ENCODE peak calls at places on chromosomes 6 and 20, in ten cellular contexts. One of them, this sample, is unnamed.
A peak's percentile ranks its signal among the peaks of the same experiment; 100 is the strongest.

GRCh38 chr20:5141615-5142014 is 14.8 kb downstream of the CDS2 start:
- DNase-seq in stomach: no peak
- DNase-seq in prostate gland: no peak
- DNase-seq in suprapubic skin: no peak
- DNase-seq in HCT116: no peak
- DNase-seq in GM23338: no peak
- DNase-seq in SK-N-SH: no peak
- DNase-seq in transverse colon: no peak
- DNase-seq in vagina: no peak
- DNase-seq in sigmoid colon: no peak
- DNase-seq in this sample: no peak

GRCh38 chr6:13437597-13437996 is 49.8 kb downstream of the GFOD1 start:
- DNase-seq in stomach: no peak
- DNase-seq in prostate gland: no peak
- DNase-seq in suprapubic skin: no peak
- DNase-seq in HCT116: no peak
- DNase-seq in GM23338: no peak
- DNase-seq in SK-N-SH: no peak
- DNase-seq in transverse colon: no peak
- DNase-seq in vagina: no peak
- DNase-seq in sigmoid colon: no peak
- DNase-seq in this sample: no peak

GRCh38 chr6:121516331-121516730 is 80.9 kb downstream of the GJA1 start:
- DNase-seq in stomach: no peak
- DNase-seq in prostate gland: no peak
- DNase-seq in suprapubic skin: no peak
- DNase-seq in HCT116: no peak
- DNase-seq in GM23338: no peak
- DNase-seq in SK-N-SH: no peak
- DNase-seq in transverse colon: no peak
- DNase-seq in vagina: no peak
- DNase-seq in sigmoid colon: no peak
- DNase-seq in this sample: no peak

GRCh38 chr6:157106487-157106886 is 216.8 kb downstream of the TMEM242 start:
- DNase-seq in stomach: no peak
- DNase-seq in prostate gland: no peak
- DNase-seq in suprapubic skin: no peak
- DNase-seq in HCT116: peak; percentile 29
- DNase-seq in GM23338: no peak
- DNase-seq in SK-N-SH: no peak
- DNase-seq in transverse colon: no peak
- DNase-seq in vagina: no peak
- DNase-seq in sigmoid colon: no peak
- DNase-seq in this sample: no peak

GRCh38 chr20:32535316-32535952 is 49.7 kb downstream of the NOL4L start:
- DNase-seq in stomach: no peak
- DNase-seq in prostate gland: no peak
- DNase-seq in suprapubic skin: no peak
- DNase-seq in HCT116: no peak
- DNase-seq in GM23338: no peak
- DNase-seq in SK-N-SH: no peak
- DNase-seq in transverse colon: no peak
- DNase-seq in vagina: no peak
- DNase-seq in sigmoid colon: no peak
- DNase-seq in this sample: no peak

GRCh38 chr6:95431637-95432228 is 145.6 kb upstream of the MANEA start:
- DNase-seq in stomach: peak; percentile 61
- DNase-seq in prostate gland: peak; percentile 35
- DNase-seq in suprapubic skin: no peak
- DNase-seq in HCT116: peak; percentile 23
- DNase-seq in GM23338: peak; percentile 56
- DNase-seq in SK-N-SH: peak; percentile 39
- DNase-seq in transverse colon: peak; percentile 16
- DNase-seq in vagina: no peak
- DNase-seq in sigmoid colon: no peak
- DNase-seq in this sample: no peak

GRCh38 chr6:85185977-85186376 is 263.9 kb upstream of the NT5E start:
- DNase-seq in stomach: no peak
- DNase-seq in prostate gland: no peak
- DNase-seq in suprapubic skin: no peak
- DNase-seq in HCT116: no peak
- DNase-seq in GM23338: no peak
- DNase-seq in SK-N-SH: no peak
- DNase-seq in transverse colon: no peak
- DNase-seq in vagina: no peak
- DNase-seq in sigmoid colon: no peak
- DNase-seq in this sample: no peak

GRCh38 chr6:161344640-161345039 is 70.8 kb upstream of the AGPAT4 start:
- DNase-seq in stomach: no peak
- DNase-seq in prostate gland: no peak
- DNase-seq in suprapubic skin: no peak
- DNase-seq in HCT116: no peak
- DNase-seq in GM23338: no peak
- DNase-seq in SK-N-SH: no peak
- DNase-seq in transverse colon: no peak
- DNase-seq in vagina: no peak
- DNase-seq in sigmoid colon: no peak
- DNase-seq in this sample: no peak

GRCh38 chr20:59462249-59462648 is 142.1 kb upstream of the PHACTR3 start:
- DNase-seq in stomach: no peak
- DNase-seq in prostate gland: no peak
- DNase-seq in suprapubic skin: no peak
- DNase-seq in HCT116: no peak
- DNase-seq in GM23338: no peak
- DNase-seq in SK-N-SH: no peak
- DNase-seq in transverse colon: no peak
- DNase-seq in vagina: no peak
- DNase-seq in sigmoid colon: no peak
- DNase-seq in this sample: no peak

GRCh38 chr6:142551145-142551811 is 249.5 kb downstream of the ADGRG6 start:
- DNase-seq in stomach: no peak
- DNase-seq in prostate gland: peak; percentile 35
- DNase-seq in suprapubic skin: no peak
- DNase-seq in HCT116: peak; percentile 37
- DNase-seq in GM23338: no peak
- DNase-seq in SK-N-SH: no peak
- DNase-seq in transverse colon: no peak
- DNase-seq in vagina: no peak
- DNase-seq in sigmoid colon: no peak
- DNase-seq in this sample: no peak

GRCh38 chr20:54510546-54511129 is 35.2 kb downstream of the DOK5 start:
- DNase-seq in stomach: no peak
- DNase-seq in prostate gland: no peak
- DNase-seq in suprapubic skin: no peak
- DNase-seq in HCT116: no peak
- DNase-seq in GM23338: peak; percentile 66
- DNase-seq in SK-N-SH: no peak
- DNase-seq in transverse colon: no peak
- DNase-seq in vagina: no peak
- DNase-seq in sigmoid colon: no peak
- DNase-seq in this sample: peak; percentile 74

GRCh38 chr6:169370054-169370453 is 116.4 kb upstream of the THBS2 start:
- DNase-seq in stomach: no peak
- DNase-seq in prostate gland: no peak
- DNase-seq in suprapubic skin: no peak
- DNase-seq in HCT116: no peak
- DNase-seq in GM23338: no peak
- DNase-seq in SK-N-SH: no peak
- DNase-seq in transverse colon: no peak
- DNase-seq in vagina: no peak
- DNase-seq in sigmoid colon: no peak
- DNase-seq in this sample: no peak

GRCh38 chr6:17964633-17965032 is 22.8 kb downstream of the KIF13A start:
- DNase-seq in stomach: no peak
- DNase-seq in prostate gland: no peak
- DNase-seq in suprapubic skin: no peak
- DNase-seq in HCT116: no peak
- DNase-seq in GM23338: no peak
- DNase-seq in SK-N-SH: no peak
- DNase-seq in transverse colon: no peak
- DNase-seq in vagina: no peak
- DNase-seq in sigmoid colon: no peak
- DNase-seq in this sample: no peak
- H3K4me1 ChIP-seq in stomach: peaks cover 55% of the 10 kb centered on the region
- H3K4me1 ChIP-seq in prostate gland: peaks cover 6% of the 10 kb centered on the region
- H3K4me1 ChIP-seq in suprapubic skin: peaks cover 42% of the 10 kb centered on the region
- H3K4me1 ChIP-seq in HCT116: peaks cover 11% of the 10 kb centered on the region
- H3K4me1 ChIP-seq in GM23338: peaks cover 10% of the 10 kb centered on the region
- H3K4me1 ChIP-seq in SK-N-SH: peaks cover 9% of the 10 kb centered on the region
- H3K4me1 ChIP-seq in transverse colon: peaks cover 14% of the 10 kb centered on the region
- H3K4me1 ChIP-seq in vagina: peaks cover 60% of the 10 kb centered on the region
- H3K4me1 ChIP-seq in sigmoid colon: no peaks in the 10 kb centered on the region
- H3K4me1 ChIP-seq in this sample: peaks cover 10% of the 10 kb centered on the region

GRCh38 chr6:168367285-168367720 is 47.7 kb upstream of the DACT2 start:
- DNase-seq in stomach: no peak
- DNase-seq in prostate gland: no peak
- DNase-seq in suprapubic skin: peak; percentile 64
- DNase-seq in HCT116: no peak
- DNase-seq in GM23338: no peak
- DNase-seq in SK-N-SH: no peak
- DNase-seq in transverse colon: no peak
- DNase-seq in vagina: no peak
- DNase-seq in sigmoid colon: peak; percentile 77
- DNase-seq in this sample: no peak

GRCh38 chr6:168368063-168368835 is 48.7 kb upstream of the DACT2 start:
- DNase-seq in stomach: no peak
- DNase-seq in prostate gland: no peak
- DNase-seq in suprapubic skin: peak; percentile 52
- DNase-seq in HCT116: no peak
- DNase-seq in GM23338: no peak
- DNase-seq in SK-N-SH: no peak
- DNase-seq in transverse colon: no peak
- DNase-seq in vagina: no peak
- DNase-seq in sigmoid colon: peak; percentile 65
- DNase-seq in this sample: no peak

GRCh38 chr6:168369776-168370175 is 50.2 kb upstream of the DACT2 start:
- DNase-seq in stomach: no peak
- DNase-seq in prostate gland: no peak
- DNase-seq in suprapubic skin: peak; percentile 41
- DNase-seq in HCT116: no peak
- DNase-seq in GM23338: no peak
- DNase-seq in SK-N-SH: no peak
- DNase-seq in transverse colon: no peak
- DNase-seq in vagina: no peak
- DNase-seq in sigmoid colon: peak; percentile 38
- DNase-seq in this sample: no peak

GRCh38 chr6:168370310-168370991 is 50.9 kb upstream of the DACT2 start:
- DNase-seq in stomach: peak; percentile 84
- DNase-seq in prostate gland: peak; percentile 78
- DNase-seq in suprapubic skin: peak; percentile 82
- DNase-seq in HCT116: peak; percentile 32
- DNase-seq in GM23338: peak; percentile 88
- DNase-seq in SK-N-SH: peak; percentile 91
- DNase-seq in transverse colon: peak; percentile 85
- DNase-seq in vagina: no peak
- DNase-seq in sigmoid colon: peak; percentile 89
- DNase-seq in this sample: peak; percentile 80

DNA sequence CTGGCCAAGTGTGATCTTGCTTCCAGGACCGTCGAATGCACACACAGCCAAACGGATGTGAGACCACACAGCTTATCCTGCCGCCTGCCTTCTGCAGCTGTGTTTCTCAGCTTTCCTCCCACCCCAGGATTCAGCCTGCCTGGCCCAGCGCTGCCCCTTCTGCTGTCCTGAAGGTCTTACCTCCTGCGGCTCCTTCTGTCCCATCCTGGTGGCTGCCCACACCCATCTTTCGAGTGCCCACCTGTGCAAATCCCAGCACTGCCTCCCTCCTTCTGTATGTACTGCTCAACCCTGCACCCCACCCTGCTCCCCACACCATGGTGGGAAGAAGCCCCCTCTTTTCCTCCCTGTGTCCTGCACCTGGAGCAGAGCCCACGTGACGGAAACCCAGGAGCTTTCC is 49.4 kb upstream of the DACT2 start:
- DNase-seq in stomach: no peak
- DNase-seq in prostate gland: no peak
- DNase-seq in suprapubic skin: peak; percentile 41
- DNase-seq in HCT116: no peak
- DNase-seq in GM23338: no peak
- DNase-seq in SK-N-SH: no peak
- DNase-seq in transverse colon: no peak
- DNase-seq in vagina: no peak
- DNase-seq in sigmoid colon: peak; percentile 54
- DNase-seq in this sample: no peak
- H3K27me3 ChIP-seq in stomach: no peaks in the 10 kb centered on the region
- H3K27me3 ChIP-seq in prostate gland: no peaks in the 10 kb centered on the region
- H3K27me3 ChIP-seq in suprapubic skin: peaks cover 5% of the 10 kb centered on the region
- H3K27me3 ChIP-seq in HCT116: no peaks in the 10 kb centered on the region
- H3K27me3 ChIP-seq in GM23338: no peaks in the 10 kb centered on the region
- H3K27me3 ChIP-seq in SK-N-SH: no peaks in the 10 kb centered on the region
- H3K27me3 ChIP-seq in transverse colon: no peaks in the 10 kb centered on the region
- H3K27me3 ChIP-seq in vagina: no peaks in the 10 kb centered on the region
- H3K27me3 ChIP-seq in sigmoid colon: no peaks in the 10 kb centered on the region
- H3K27me3 ChIP-seq in this sample: no peaks in the 10 kb centered on the region

GRCh38 chr6:55678330-55679224 is 99.6 kb upstream of the HMGCLL1 start:
- DNase-seq in stomach: no peak
- DNase-seq in prostate gland: no peak
- DNase-seq in suprapubic skin: no peak
- DNase-seq in HCT116: no peak
- DNase-seq in GM23338: no peak
- DNase-seq in SK-N-SH: peak; percentile 10
- DNase-seq in transverse colon: no peak
- DNase-seq in vagina: no peak
- DNase-seq in sigmoid colon: no peak
- DNase-seq in this sample: no peak
- TF ChIP-seq POLR2AphosphoS5 in stomach: no peak
- TF ChIP-seq POLR2AphosphoS5 in prostate gland: no peak
- TF ChIP-seq POLR2AphosphoS5 in suprapubic skin: no peak
- TF ChIP-seq POLR2AphosphoS5 in HCT116: no peak
- TF ChIP-seq POLR2AphosphoS5 in GM23338: no peak
- TF ChIP-seq POLR2AphosphoS5 in SK-N-SH: no peak
- TF ChIP-seq POLR2AphosphoS5 in transverse colon: no peak
- TF ChIP-seq POLR2AphosphoS5 in vagina: no peak
- TF ChIP-seq POLR2AphosphoS5 in sigmoid colon: no peak
- TF ChIP-seq POLR2AphosphoS5 in this sample: no peak

DNA sequence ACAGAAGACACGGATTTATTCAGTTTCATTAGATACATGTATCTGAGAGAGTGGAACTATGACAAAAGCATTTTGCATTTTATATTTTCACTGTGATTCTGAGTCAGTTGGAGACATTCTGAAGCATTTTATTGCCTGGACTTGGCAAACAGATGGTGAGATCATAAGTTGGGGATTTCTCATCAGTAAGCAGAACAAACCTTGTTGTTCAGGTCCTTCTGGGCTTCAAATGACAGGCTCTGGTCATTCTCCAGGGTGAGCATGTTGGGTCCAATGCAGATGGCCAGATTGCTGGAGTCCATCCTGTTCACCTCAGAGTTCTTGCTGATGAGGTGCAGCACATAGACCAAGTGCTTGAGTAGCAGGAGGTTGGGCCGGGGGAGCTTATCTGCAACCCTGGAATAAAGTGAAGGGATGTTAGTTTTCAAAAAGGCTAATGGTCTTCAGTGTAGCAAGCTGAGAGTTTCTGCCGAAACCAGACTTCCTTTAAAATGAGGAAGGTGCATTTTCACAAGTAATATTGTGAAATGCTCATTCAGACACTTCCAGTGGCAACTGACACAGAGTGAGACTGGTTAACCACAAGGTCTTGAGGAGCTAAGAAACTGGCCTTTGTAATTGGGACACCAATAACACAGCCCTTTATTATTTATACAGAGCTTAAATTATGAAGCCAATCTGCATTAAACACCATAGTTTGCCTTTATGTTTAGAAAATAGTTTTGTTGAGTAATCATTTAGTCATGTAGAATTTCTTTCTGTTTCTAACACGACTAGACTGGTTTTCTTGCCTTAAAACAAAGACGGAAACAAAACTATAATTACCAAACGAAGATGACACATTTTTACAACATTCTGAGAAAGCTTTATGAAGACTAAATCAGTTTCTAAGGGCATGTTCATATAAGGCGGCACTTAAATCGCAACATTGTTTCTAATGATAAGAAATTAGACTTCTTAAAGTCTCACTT is 5.6 kb downstream of the TAGAP start:
- DNase-seq in stomach: no peak
- DNase-seq in prostate gland: no peak
- DNase-seq in suprapubic skin: no peak
- DNase-seq in HCT116: no peak
- DNase-seq in GM23338: no peak
- DNase-seq in SK-N-SH: no peak
- DNase-seq in transverse colon: no peak
- DNase-seq in vagina: no peak
- DNase-seq in sigmoid colon: no peak
- DNase-seq in this sample: no peak
- H3K4me1 ChIP-seq in stomach: peaks cover 37% of the 10 kb centered on the region
- H3K4me1 ChIP-seq in prostate gland: no peaks in the 10 kb centered on the region
- H3K4me1 ChIP-seq in suprapubic skin: peaks cover 30% of the 10 kb centered on the region
- H3K4me1 ChIP-seq in HCT116: peaks cover 11% of the 10 kb centered on the region
- H3K4me1 ChIP-seq in GM23338: no peaks in the 10 kb centered on the region
- H3K4me1 ChIP-seq in SK-N-SH: no peaks in the 10 kb centered on the region
- H3K4me1 ChIP-seq in transverse colon: no peaks in the 10 kb centered on the region
- H3K4me1 ChIP-seq in vagina: no peaks in the 10 kb centered on the region
- H3K4me1 ChIP-seq in sigmoid colon: no peaks in the 10 kb centered on the region
- H3K4me1 ChIP-seq in this sample: no peaks in the 10 kb centered on the region